ENCODE peak calls at places on chromosomes 2 and 18, in eight cellular contexts. R, A, Q, T, H, G, Z and P are unnamed samples. For H3K36me3, H3K4me1 and H3K27me3, the result is how much of the 10 kb centered on the place peaks cover.

GRCh38 chr2:96342085-96342484 is 6.5 kb downstream of the NCAPH start:
- DNase-seq in R (no peak), A (no peak), Q (peak), T (no peak), H (no peak), G (no peak), Z (peak), P (peak)

GRCh38 chr2:191593622-191594416 is 84.1 kb upstream of the NABP1 start:
- DNase-seq in R (no peak), A (no peak), Q (peak), T (no peak), H (no peak), G (no peak), Z (no peak), P (no peak)

GRCh38 chr18:70365361-70365760 is 76.5 kb downstream of the SOCS6 start:
- DNase-seq in R (no peak), A (no peak), Q (peak), T (no peak), H (no peak), G (no peak), Z (no peak), P (no peak)

GRCh38 chr18:79642626-79643025 is 37.0 kb upstream of the CTDP1 start:
- DNase-seq in R (no peak), A (no peak), Q (peak), T (no peak), H (no peak), G (no peak), Z (no peak), P (no peak)

GRCh38 chr2:41579811-41580210 is 468.0 kb upstream of the PKDCC start:
- DNase-seq in R (no peak), A (no peak), Q (peak), T (no peak), H (no peak), G (no peak), Z (no peak), P (no peak)

GRCh38 chr2:236673823-236674185 is 104.2 kb downstream of the ACKR3 start:
- DNase-seq in R (no peak), A (no peak), Q (no peak), T (no peak), H (no peak), G (no peak), Z (no peak), P (no peak)

GRCh38 chr2:3529316-3530025 is 10.1 kb upstream of the ADI1 start:
- DNase-seq in R (no peak), A (no peak), Q (no peak), T (no peak), H (no peak), G (no peak), Z (no peak), P (no peak)

GRCh38 chr2:146651361-146651760 is 1193.5 kb upstream of the ACVR2A start:
- DNase-seq in R (no peak), A (no peak), Q (no peak), T (no peak), H (no peak), G (no peak), Z (no peak), P (no peak)

GRCh38 chr18:61859118-61859517 is 33.7 kb downstream of the RNF152 start:
- DNase-seq in R (no peak), A (no peak), Q (no peak), T (no peak), H (no peak), G (no peak), Z (no peak), P (no peak)

DNA sequence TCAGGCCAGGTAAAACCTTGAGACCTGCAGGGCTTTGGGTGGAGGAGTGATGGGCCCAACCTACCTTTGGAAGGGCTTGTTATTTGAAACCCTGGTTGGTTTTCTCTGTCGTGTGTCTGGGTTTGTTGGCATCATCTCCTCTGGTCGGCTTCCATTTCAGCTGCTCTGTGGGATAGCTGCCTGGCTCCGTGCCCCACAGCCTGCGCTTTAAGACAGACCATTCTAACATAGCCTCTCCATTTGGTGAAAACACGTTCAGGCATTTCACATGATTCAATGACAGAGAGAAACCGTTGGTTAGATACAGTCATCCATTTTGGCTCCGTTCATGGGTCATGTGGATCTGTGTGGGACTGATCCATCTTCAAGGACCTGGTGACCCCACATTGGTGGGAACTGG is 37.0 kb upstream of the LYPD6B start:
- DNase-seq in R (no peak), A (no peak), Q (no peak), T (no peak), H (no peak), G (no peak), Z (no peak), P (no peak)
- H3K36me3 ChIP-seq in R (under half), A (under half), Q (under half), T (under half), H (under half), G (under half), Z (under half), P (under half)

DNA sequence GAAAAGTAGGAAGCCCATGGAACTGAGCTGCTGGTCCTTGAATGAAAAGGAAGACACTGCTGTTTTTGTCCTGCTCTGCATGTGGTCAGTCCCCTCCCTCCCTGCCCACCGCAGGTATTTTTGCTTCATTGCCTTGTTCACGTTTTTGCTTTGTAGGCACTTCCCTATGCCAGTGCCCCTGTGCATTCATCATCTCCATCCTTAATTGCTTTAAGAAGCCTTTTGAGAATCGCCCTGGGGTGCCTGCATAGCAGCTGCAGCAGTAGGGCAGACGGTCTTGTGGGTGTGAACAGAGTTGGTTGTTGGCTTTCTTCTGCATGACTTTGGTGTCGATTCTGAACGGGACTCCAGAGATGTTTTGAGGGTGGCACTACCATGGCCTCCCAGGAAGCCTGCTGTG is 97.0 kb downstream of the CABLES1 start:
- DNase-seq in R (no peak), A (no peak), Q (no peak), T (no peak), H (peak), G (no peak), Z (peak), P (no peak)
- H3K4me1 ChIP-seq in R (under half), A (under half), Q (half or more), T (under half), H (half or more), G (under half), Z (under half), P (under half)

DNA sequence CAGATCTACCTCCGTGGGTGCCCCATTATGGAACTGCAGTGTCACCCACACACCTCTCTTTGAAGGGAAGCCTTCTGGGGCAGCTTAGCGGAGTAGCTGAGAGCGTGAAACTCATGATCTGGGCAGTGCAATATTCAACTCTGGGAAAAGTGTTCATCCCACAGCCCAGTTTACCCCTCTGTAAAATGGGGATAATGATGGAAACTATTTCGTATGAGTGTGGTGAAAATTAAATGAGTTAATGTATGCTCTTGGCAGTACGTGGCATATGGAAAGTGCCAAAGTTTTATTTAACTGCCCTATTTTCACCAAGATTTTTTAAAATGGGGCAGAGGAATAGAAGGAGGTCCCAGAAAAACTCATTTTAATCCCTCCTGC is 11.5 kb downstream of the EVX2 start:
- DNase-seq in R (no peak), A (no peak), Q (no peak), T (no peak), H (no peak), G (no peak), Z (no peak), P (no peak)
- H3K27me3 ChIP-seq in R (under half), A (half or more), Q (half or more), T (under half), H (under half), G (under half), Z (half or more), P (half or more)

DNA sequence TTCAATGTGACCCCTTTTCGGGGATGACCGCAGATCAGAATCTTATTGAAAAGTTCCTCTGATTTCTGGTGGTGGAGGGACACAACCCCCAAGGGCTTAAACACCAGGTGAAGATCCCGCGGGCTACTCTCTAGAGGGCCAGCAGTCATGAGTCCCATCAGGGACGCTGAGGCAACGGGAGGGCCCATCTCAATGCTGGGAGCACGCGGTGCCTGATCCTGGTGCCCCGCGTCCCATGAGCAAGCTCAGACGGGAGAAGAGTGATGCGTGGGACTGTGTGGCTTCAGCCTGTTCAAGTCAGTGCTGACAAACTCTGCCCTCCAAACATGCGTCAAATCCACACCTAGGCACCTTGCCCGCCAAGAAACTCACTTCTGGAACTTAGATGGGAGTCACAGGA is 224.9 kb downstream of the TWIST2 start:
- DNase-seq in R (no peak), A (no peak), Q (no peak), T (no peak), H (no peak), G (no peak), Z (no peak), P (no peak)
- H3K36me3 ChIP-seq in R (under half), A (under half), Q (under half), T (half or more), H (under half), G (under half), Z (under half), P (under half)

GRCh38 chr2:121648611-121649401 is 456 bp downstream of the CLASP1 start:
- DNase-seq in R (peak), A (peak), Q (peak), T (peak), H (peak), G (peak), Z (peak), P (peak)

GRCh38 chr2:121649402-121649651 is at the start of gene CLASP1:
- DNase-seq in R (peak), A (peak), Q (peak), T (peak), H (peak), G (peak), Z (peak), P (peak)

GRCh38 chr2:121648206-121648605 is 1.1 kb downstream of the CLASP1 start:
- DNase-seq in R (no peak), A (no peak), Q (peak), T (no peak), H (peak), G (no peak), Z (no peak), P (no peak)

GRCh38 chr2:121650554-121650930 is 1.3 kb upstream of the CLASP1 start:
- DNase-seq in R (no peak), A (peak), Q (peak), T (no peak), H (peak), G (no peak), Z (peak), P (no peak)

DNA sequence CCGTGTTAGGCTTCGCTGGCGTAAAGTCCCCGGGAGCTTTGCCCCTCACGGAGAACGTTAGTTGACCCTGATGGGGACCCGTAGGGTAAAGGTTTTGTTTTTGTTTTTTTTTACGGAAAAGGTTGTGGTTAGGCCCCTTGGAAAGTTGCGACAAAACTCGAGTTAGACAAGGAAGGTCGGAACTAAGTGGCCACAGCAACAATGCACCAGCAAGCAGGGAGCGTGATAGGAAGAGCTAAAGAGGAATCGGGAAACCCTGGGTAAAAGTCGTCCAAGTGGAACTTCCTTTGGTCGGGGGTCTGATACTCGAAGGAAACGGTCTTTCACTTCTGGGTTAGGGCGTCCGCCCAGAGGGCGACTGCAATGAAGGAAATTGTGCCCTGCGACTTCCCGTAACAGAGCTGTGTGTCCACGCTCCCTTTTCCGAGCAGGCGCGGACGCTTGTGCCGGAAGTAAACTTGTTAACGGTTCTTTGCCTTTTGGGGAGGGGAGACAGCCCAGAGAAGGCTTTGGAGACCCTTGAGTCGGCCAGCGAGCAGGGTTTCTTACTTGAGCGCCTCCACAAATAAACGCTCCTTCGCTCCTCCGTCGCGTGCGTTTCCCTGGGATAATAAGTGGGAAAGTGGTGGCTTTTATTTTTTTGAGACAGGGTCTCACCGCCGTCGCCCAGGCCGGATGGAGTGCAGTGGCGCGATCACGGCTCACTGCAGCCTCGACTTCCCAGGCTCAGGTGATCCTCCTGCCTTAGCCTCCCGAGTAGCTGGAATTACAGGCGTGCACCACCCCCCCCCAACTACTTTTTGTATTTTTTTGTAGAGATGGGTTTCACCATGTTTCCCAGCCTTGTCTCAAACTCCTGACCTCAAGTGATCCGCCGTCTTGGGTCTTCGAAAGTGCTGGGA is 641 bp upstream of the CLASP1 start:
- DNase-seq in R (peak), A (peak), Q (peak), T (peak), H (peak), G (peak), Z (peak), P (no peak)
- H3K4me1 ChIP-seq in R (under half), A (under half), Q (under half), T (under half), H (under half), G (under half), Z (under half), P (half or more)